ENCODE peak calls at places on chromosomes 1 and 21, in ten cellular contexts. D is brain pericyte; M is Calu3; V is T-cell; A is K562; U is HFF-Myc; G is stimulated activated CD4-positive, alpha-beta T cell treated with anti-CD3 and anti-CD28 coated beads, Interleukin-1b, Interleukin-23, amount 100 ng/mL, for 1 hour; E is progenitor cell of endocrine pancreas; X is T-helper 9 cell; C is NCI-H1436. I is an unnamed sample.

GRCh38 chr21:33703750-33704606 is 61.7 kb downstream of the ITSN1 start:
- DNase-seq in M (peak), A (no peak), X (no peak), D (no peak), E (no peak), U (no peak), C (no peak), V (no peak), G (no peak), I (no peak)

GRCh38 chr1:39080884-39081265 is 54.7 kb downstream of the NDUFS5 start:
- DNase-seq in C (no peak), V (no peak), U (no peak), X (no peak), M (no peak), D (no peak), G (no peak), A (peak), E (peak), I (no peak)

GRCh38 chr1:226457307-226457712 is 49.4 kb upstream of the PARP1 start:
- DNase-seq in M (no peak), G (no peak), A (peak), U (no peak), X (peak), C (no peak), E (no peak), D (no peak), V (peak), I (peak)

GRCh38 chr21:33041981-33042380 is 16.2 kb downstream of the OLIG2 start:
- DNase-seq in U (no peak), G (no peak), V (no peak), M (no peak), X (no peak), E (no peak), D (no peak), C (no peak), A (no peak), I (no peak)

GRCh38 chr1:30451532-30452125 is 271.8 kb downstream of the MATN1 start:
- DNase-seq in V (no peak), E (peak), X (no peak), M (no peak), U (no peak), D (no peak), C (no peak), G (no peak), A (no peak), I (no peak)

GRCh38 chr1:161439280-161440232 is 65.7 kb upstream of the FCGR2A start:
- DNase-seq in C (no peak), E (no peak), U (no peak), A (peak), X (no peak), M (no peak), V (no peak), D (no peak), G (no peak), I (no peak)

GRCh38 chr1:153032677-153033308 is 1.8 kb downstream of the SPRR1B start:
- DNase-seq in C (no peak), M (peak), E (no peak), G (no peak), X (no peak), D (no peak), V (no peak), A (no peak), U (no peak), I (no peak)

GRCh38 chr1:165228676-165229075 is 127.8 kb downstream of the LMX1A start:
- DNase-seq in M (no peak), X (no peak), G (no peak), V (no peak), U (no peak), C (no peak), E (no peak), D (no peak), A (no peak), I (no peak)

GRCh38 chr1:44154049-44154448 is 12.6 kb upstream of the KLF18 start:
- DNase-seq in X (no peak), C (no peak), V (no peak), U (no peak), G (no peak), E (no peak), A (no peak), D (no peak), M (peak), I (no peak)

GRCh38 chr1:227941509-227942020 is 6.2 kb downstream of the WNT9A start:
- DNase-seq in U (no peak), X (no peak), V (no peak), C (no peak), A (no peak), E (no peak), G (no peak), D (no peak), M (no peak), I (no peak)

GRCh38 chr1:6334261-6334993 is 59.1 kb downstream of the ACOT7 start:
- DNase-seq in C (no peak), X (no peak), V (no peak), M (no peak), G (no peak), D (no peak), A (no peak), U (no peak), E (no peak), I (no peak)

GRCh38 chr1:125065821-125066180 is 3881.0 kb downstream of the SRGAP2C start:
- DNase-seq in E (no peak), C (no peak), V (no peak), M (no peak), G (no peak), A (no peak), X (no peak), D (no peak), U (no peak), I (no peak)

GRCh38 chr1:241606544-241606943 is 33.6 kb downstream of the CHML start:
- DNase-seq in D (no peak), V (no peak), C (no peak), G (no peak), M (no peak), A (no peak), U (peak), X (no peak), E (no peak), I (no peak)

GRCh38 chr1:71030021-71030420 is 17.6 kb downstream of the PTGER3 start:
- DNase-seq in V (no peak), U (no peak), D (no peak), G (no peak), C (no peak), E (no peak), A (no peak), M (no peak), X (no peak), I (no peak)

GRCh38 chr1:17667641-17668040 is 87.5 kb upstream of the ACTL8 start:
- DNase-seq in X (no peak), M (no peak), E (no peak), C (no peak), G (no peak), U (no peak), D (no peak), V (no peak), A (no peak), I (no peak)

GRCh38 chr1:31944205-31945089 is 6.3 kb upstream of the PTP4A2 start:
- DNase-seq in C (no peak), X (peak), A (peak), D (no peak), U (peak), G (peak), M (peak), V (peak), E (peak), I (peak)